ENCODE peak calls at places on chromosomes 6 and 20, in seven cellular contexts. One of them, this sample, is unnamed.

GRCh38 chr20:9815662-9816061 is 23.2 kb downstream of the PAK5 start:
- DNase-seq in GM12865: no peak
- DNase-seq in activated CD4-positive, alpha-beta T cell treated with anti-CD3 and anti-CD28 coated beads, Interleukin-2, amount 10 ng/mL, durations not matched to agents 7 days and 5 days: no peak
- DNase-seq in psoas muscle: no peak
- DNase-seq in dorsolateral prefrontal cortex: no peak
- DNase-seq in RWPE1: no peak
- DNase-seq in ELF-1: no peak
- DNase-seq in this sample: no peak

GRCh38 chr6:27139753-27140522 is 107.6 kb upstream of the PRSS16 start:
- DNase-seq in RWPE1: no peak
- DNase-seq in psoas muscle: no peak
- DNase-seq in ELF-1: peak; percentile 80
- DNase-seq in dorsolateral prefrontal cortex: no peak
- DNase-seq in activated CD4-positive, alpha-beta T cell treated with anti-CD3 and anti-CD28 coated beads, Interleukin-2, amount 10 ng/mL, durations not matched to agents 7 days and 5 days: peak; percentile 36
- DNase-seq in GM12865: peak; percentile 84
- DNase-seq in this sample: peak; percentile 36

GRCh38 chr20:12394786-12395185 is 477.1 kb downstream of the BTBD3 start:
- DNase-seq in GM12865: no peak
- DNase-seq in activated CD4-positive, alpha-beta T cell treated with anti-CD3 and anti-CD28 coated beads, Interleukin-2, amount 10 ng/mL, durations not matched to agents 7 days and 5 days: no peak
- DNase-seq in RWPE1: no peak
- DNase-seq in psoas muscle: no peak
- DNase-seq in ELF-1: peak; percentile 54
- DNase-seq in dorsolateral prefrontal cortex: no peak
- DNase-seq in this sample: no peak

GRCh38 chr6:168167431-168168315 is 88.7 kb upstream of the FRMD1 start:
- DNase-seq in ELF-1: no peak
- DNase-seq in dorsolateral prefrontal cortex: no peak
- DNase-seq in psoas muscle: no peak
- DNase-seq in RWPE1: no peak
- DNase-seq in GM12865: no peak
- DNase-seq in activated CD4-positive, alpha-beta T cell treated with anti-CD3 and anti-CD28 coated beads, Interleukin-2, amount 10 ng/mL, durations not matched to agents 7 days and 5 days: no peak
- DNase-seq in this sample: no peak

GRCh38 chr20:63625771-63626423 is 1.0 kb downstream of the GMEB2 start:
- DNase-seq in ELF-1: peak; percentile 30
- DNase-seq in activated CD4-positive, alpha-beta T cell treated with anti-CD3 and anti-CD28 coated beads, Interleukin-2, amount 10 ng/mL, durations not matched to agents 7 days and 5 days: peak; percentile 39
- DNase-seq in psoas muscle: no peak
- DNase-seq in RWPE1: no peak
- DNase-seq in dorsolateral prefrontal cortex: peak; percentile 37
- DNase-seq in GM12865: peak; percentile 76
- DNase-seq in this sample: no peak

GRCh38 chr6:6825986-6826901 is 237.7 kb downstream of the LY86 start:
- DNase-seq in activated CD4-positive, alpha-beta T cell treated with anti-CD3 and anti-CD28 coated beads, Interleukin-2, amount 10 ng/mL, durations not matched to agents 7 days and 5 days: peak; percentile 7
- DNase-seq in dorsolateral prefrontal cortex: no peak
- DNase-seq in RWPE1: no peak
- DNase-seq in psoas muscle: peak; percentile 66
- DNase-seq in GM12865: peak; percentile 82
- DNase-seq in ELF-1: no peak
- DNase-seq in this sample: no peak

GRCh38 chr20:40741507-40742106 is 52.6 kb upstream of the MAFB start:
- DNase-seq in psoas muscle: peak; percentile 27
- DNase-seq in GM12865: peak; percentile 67
- DNase-seq in ELF-1: peak; percentile 68
- DNase-seq in dorsolateral prefrontal cortex: no peak
- DNase-seq in activated CD4-positive, alpha-beta T cell treated with anti-CD3 and anti-CD28 coated beads, Interleukin-2, amount 10 ng/mL, durations not matched to agents 7 days and 5 days: peak; percentile 56
- DNase-seq in RWPE1: peak; percentile 67
- DNase-seq in this sample: no peak

GRCh38 chr6:10418361-10418861 is 3.5 kb upstream of the TFAP2A start:
- DNase-seq in activated CD4-positive, alpha-beta T cell treated with anti-CD3 and anti-CD28 coated beads, Interleukin-2, amount 10 ng/mL, durations not matched to agents 7 days and 5 days: no peak
- DNase-seq in psoas muscle: no peak
- DNase-seq in GM12865: peak; percentile 42
- DNase-seq in RWPE1: no peak
- DNase-seq in ELF-1: peak; percentile 34
- DNase-seq in dorsolateral prefrontal cortex: no peak
- DNase-seq in this sample: no peak

GRCh38 chr6:144334150-144334708 is 49.1 kb downstream of the UTRN start:
- DNase-seq in dorsolateral prefrontal cortex: no peak
- DNase-seq in ELF-1: no peak
- DNase-seq in GM12865: peak; percentile 73
- DNase-seq in activated CD4-positive, alpha-beta T cell treated with anti-CD3 and anti-CD28 coated beads, Interleukin-2, amount 10 ng/mL, durations not matched to agents 7 days and 5 days: peak; percentile 66
- DNase-seq in psoas muscle: peak; percentile 52
- DNase-seq in RWPE1: no peak
- DNase-seq in this sample: no peak

GRCh38 chr6:128047989-128048388 is 147.1 kb upstream of the THEMIS start:
- DNase-seq in ELF-1: peak; percentile 15
- DNase-seq in RWPE1: no peak
- DNase-seq in psoas muscle: no peak
- DNase-seq in dorsolateral prefrontal cortex: no peak
- DNase-seq in activated CD4-positive, alpha-beta T cell treated with anti-CD3 and anti-CD28 coated beads, Interleukin-2, amount 10 ng/mL, durations not matched to agents 7 days and 5 days: no peak
- DNase-seq in GM12865: no peak
- DNase-seq in this sample: no peak

GRCh38 chr6:32177182-32177787 is 920 bp upstream of the RNF5 start:
- DNase-seq in activated CD4-positive, alpha-beta T cell treated with anti-CD3 and anti-CD28 coated beads, Interleukin-2, amount 10 ng/mL, durations not matched to agents 7 days and 5 days: peak; percentile 54
- DNase-seq in GM12865: peak; percentile 75
- DNase-seq in dorsolateral prefrontal cortex: no peak
- DNase-seq in psoas muscle: no peak
- DNase-seq in ELF-1: no peak
- DNase-seq in RWPE1: no peak
- DNase-seq in this sample: no peak

GRCh38 chr6:36938536-36938935 is 16.0 kb upstream of the PI16 start:
- DNase-seq in RWPE1: peak; percentile 83
- DNase-seq in GM12865: no peak
- DNase-seq in ELF-1: no peak
- DNase-seq in dorsolateral prefrontal cortex: no peak
- DNase-seq in activated CD4-positive, alpha-beta T cell treated with anti-CD3 and anti-CD28 coated beads, Interleukin-2, amount 10 ng/mL, durations not matched to agents 7 days and 5 days: no peak
- DNase-seq in psoas muscle: no peak
- DNase-seq in this sample: no peak

GRCh38 chr6:149933036-149933435 is 8.8 kb upstream of the ULBP2 start:
- DNase-seq in GM12865: no peak
- DNase-seq in activated CD4-positive, alpha-beta T cell treated with anti-CD3 and anti-CD28 coated beads, Interleukin-2, amount 10 ng/mL, durations not matched to agents 7 days and 5 days: no peak
- DNase-seq in dorsolateral prefrontal cortex: no peak
- DNase-seq in ELF-1: no peak
- DNase-seq in psoas muscle: no peak
- DNase-seq in RWPE1: no peak
- DNase-seq in this sample: no peak

GRCh38 chr6:52403627-52404026 is 16.5 kb upstream of the EFHC1 start:
- DNase-seq in activated CD4-positive, alpha-beta T cell treated with anti-CD3 and anti-CD28 coated beads, Interleukin-2, amount 10 ng/mL, durations not matched to agents 7 days and 5 days: no peak
- DNase-seq in ELF-1: no peak
- DNase-seq in RWPE1: no peak
- DNase-seq in GM12865: no peak
- DNase-seq in dorsolateral prefrontal cortex: no peak
- DNase-seq in psoas muscle: no peak
- DNase-seq in this sample: no peak

GRCh38 chr20:17083738-17084137 is 143.1 kb upstream of the PCSK2 start:
- DNase-seq in psoas muscle: no peak
- DNase-seq in ELF-1: peak; percentile 22
- DNase-seq in dorsolateral prefrontal cortex: no peak
- DNase-seq in GM12865: no peak
- DNase-seq in RWPE1: no peak
- DNase-seq in activated CD4-positive, alpha-beta T cell treated with anti-CD3 and anti-CD28 coated beads, Interleukin-2, amount 10 ng/mL, durations not matched to agents 7 days and 5 days: no peak
- DNase-seq in this sample: no peak

GRCh38 chr20:17500826-17501225 is 30.4 kb downstream of the BFSP1 start:
- DNase-seq in GM12865: no peak
- DNase-seq in activated CD4-positive, alpha-beta T cell treated with anti-CD3 and anti-CD28 coated beads, Interleukin-2, amount 10 ng/mL, durations not matched to agents 7 days and 5 days: no peak
- DNase-seq in psoas muscle: no peak
- DNase-seq in ELF-1: no peak
- DNase-seq in dorsolateral prefrontal cortex: no peak
- DNase-seq in RWPE1: no peak
- DNase-seq in this sample: no peak

GRCh38 chr6:159461266-159461665 is 231.8 kb downstream of the SOD2 start:
- DNase-seq in psoas muscle: no peak
- DNase-seq in GM12865: no peak
- DNase-seq in activated CD4-positive, alpha-beta T cell treated with anti-CD3 and anti-CD28 coated beads, Interleukin-2, amount 10 ng/mL, durations not matched to agents 7 days and 5 days: no peak
- DNase-seq in dorsolateral prefrontal cortex: no peak
- DNase-seq in ELF-1: peak; percentile 40
- DNase-seq in RWPE1: no peak
- DNase-seq in this sample: no peak

GRCh38 chr20:38350879-38351775 is 4.8 kb downstream of the LBP start:
- DNase-seq in RWPE1: no peak
- DNase-seq in GM12865: no peak
- DNase-seq in psoas muscle: peak; percentile 58
- DNase-seq in activated CD4-positive, alpha-beta T cell treated with anti-CD3 and anti-CD28 coated beads, Interleukin-2, amount 10 ng/mL, durations not matched to agents 7 days and 5 days: no peak
- DNase-seq in ELF-1: no peak
- DNase-seq in dorsolateral prefrontal cortex: no peak
- DNase-seq in this sample: peak; percentile 76

GRCh38 chr6:36850001-36850400 is 10.8 kb upstream of the CPNE5 start:
- DNase-seq in activated CD4-positive, alpha-beta T cell treated with anti-CD3 and anti-CD28 coated beads, Interleukin-2, amount 10 ng/mL, durations not matched to agents 7 days and 5 days: no peak
- DNase-seq in ELF-1: no peak
- DNase-seq in psoas muscle: no peak
- DNase-seq in dorsolateral prefrontal cortex: no peak
- DNase-seq in GM12865: no peak
- DNase-seq in RWPE1: no peak
- DNase-seq in this sample: no peak

GRCh38 chr20:10670521-10671220 is 3.1 kb downstream of the JAG1 start:
- DNase-seq in activated CD4-positive, alpha-beta T cell treated with anti-CD3 and anti-CD28 coated beads, Interleukin-2, amount 10 ng/mL, durations not matched to agents 7 days and 5 days: no peak
- DNase-seq in dorsolateral prefrontal cortex: no peak
- DNase-seq in psoas muscle: no peak
- DNase-seq in GM12865: peak; percentile 91
- DNase-seq in RWPE1: no peak
- DNase-seq in ELF-1: no peak
- DNase-seq in this sample: no peak

GRCh38 chr20:24392612-24393011 is 76.8 kb upstream of the SYNDIG1 start:
- DNase-seq in activated CD4-positive, alpha-beta T cell treated with anti-CD3 and anti-CD28 coated beads, Interleukin-2, amount 10 ng/mL, durations not matched to agents 7 days and 5 days: no peak
- DNase-seq in GM12865: no peak
- DNase-seq in RWPE1: no peak
- DNase-seq in dorsolateral prefrontal cortex: no peak
- DNase-seq in psoas muscle: no peak
- DNase-seq in ELF-1: no peak
- DNase-seq in this sample: no peak

GRCh38 chr6:1916334-1916985 is 306.7 kb downstream of the FOXC1 start:
- DNase-seq in dorsolateral prefrontal cortex: no peak
- DNase-seq in ELF-1: no peak
- DNase-seq in GM12865: no peak
- DNase-seq in RWPE1: peak; percentile 18
- DNase-seq in psoas muscle: no peak
- DNase-seq in activated CD4-positive, alpha-beta T cell treated with anti-CD3 and anti-CD28 coated beads, Interleukin-2, amount 10 ng/mL, durations not matched to agents 7 days and 5 days: no peak
- DNase-seq in this sample: no peak

GRCh38 chr6:105681061-105681460 is 278.2 kb upstream of the PREP start:
- DNase-seq in ELF-1: no peak
- DNase-seq in RWPE1: no peak
- DNase-seq in dorsolateral prefrontal cortex: no peak
- DNase-seq in psoas muscle: no peak
- DNase-seq in activated CD4-positive, alpha-beta T cell treated with anti-CD3 and anti-CD28 coated beads, Interleukin-2, amount 10 ng/mL, durations not matched to agents 7 days and 5 days: no peak
- DNase-seq in GM12865: no peak
- DNase-seq in this sample: no peak

This sample was measured in ovary.